ENCODE peak calls at places on chromosomes 4 and X, in six cellular contexts. Y, G, N, K, S and M are unnamed samples. For H3K9me3, the result is how much of the 10 kb centered on the place peaks cover.

GRCh38 chrX:121365572-121366161 is 318.3 kb downstream of the GLUD2 start:
- DNase-seq in N (peak), Y (no peak), K (no peak), S (no peak), G (no peak), M (no peak)

GRCh38 chrX:156000361-156000926 is 2.9 kb downstream of the IL9R start:
- DNase-seq in N (no peak), G (no peak), Y (no peak), S (no peak), K (no peak), M (no peak)

GRCh38 chr4:1871471-1872021 is 353 bp downstream of the NSD2 start:
- DNase-seq in N (peak), K (no peak), G (no peak), Y (peak), S (peak), M (peak)

GRCh38 chrX:141904262-141904661 is 568 bp downstream of the MAGEC1 start:
- DNase-seq in K (no peak), S (no peak), G (no peak), N (no peak), Y (no peak), M (no peak)

GRCh38 chr4:8648816-8649630 is 56.5 kb downstream of the CPZ start:
- DNase-seq in K (no peak), Y (no peak), S (no peak), G (no peak), N (no peak), M (no peak)

GRCh38 chrX:21996872-21997271 is 35.3 kb upstream of the PHEX start:
- DNase-seq in G (no peak), K (peak), S (no peak), N (no peak), Y (peak), M (peak)

GRCh38 chrX:67105758-67106116 is 438.1 kb upstream of the AR start:
- DNase-seq in K (no peak), N (no peak), S (no peak), G (no peak), Y (no peak), M (no peak)

GRCh38 chr4:8152865-8153257 is 5.8 kb downstream of the ABLIM2 start:
- DNase-seq in N (no peak), K (no peak), Y (no peak), G (no peak), S (no peak), M (no peak)

DNA sequence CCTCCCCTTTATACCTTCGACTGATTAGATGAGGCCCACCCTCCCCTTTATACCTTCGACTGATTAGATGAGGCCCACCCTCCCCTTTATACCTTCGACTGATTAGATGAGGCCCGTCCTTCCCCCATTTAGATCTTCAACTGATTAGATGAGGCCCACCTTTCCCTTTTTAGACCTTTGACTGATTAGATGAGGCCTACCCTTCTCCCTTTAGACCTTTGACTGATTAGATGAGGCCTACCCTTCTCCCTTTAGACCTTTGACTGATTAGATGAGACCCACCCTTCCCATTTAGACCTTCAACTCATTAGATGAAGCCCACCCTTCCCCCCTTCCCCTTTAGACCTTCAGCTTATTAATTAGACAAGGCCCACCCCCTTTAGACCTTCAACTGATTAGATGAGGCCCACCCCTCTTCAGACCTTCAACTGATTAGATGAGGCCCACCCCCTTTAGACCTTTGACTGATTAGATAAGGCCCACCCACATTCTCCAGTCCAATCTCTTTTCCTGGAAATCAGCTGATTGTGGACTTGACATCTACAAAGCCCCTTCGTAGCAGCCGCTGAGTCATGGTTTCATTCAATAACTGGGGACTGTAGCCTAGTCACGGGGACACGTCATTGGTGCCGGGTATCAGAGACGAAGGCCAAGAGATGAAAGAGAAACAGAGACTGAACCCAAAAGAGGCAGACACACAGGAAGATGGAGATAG is 28.8 kb upstream of the IL3RA start:
- DNase-seq in Y (no peak), K (no peak), S (no peak), N (no peak), G (no peak), M (no peak)
- H3K9me3 ChIP-seq in Y (under half), K (under half), S (under half), N (under half), G (under half), M (under half)

DNA sequence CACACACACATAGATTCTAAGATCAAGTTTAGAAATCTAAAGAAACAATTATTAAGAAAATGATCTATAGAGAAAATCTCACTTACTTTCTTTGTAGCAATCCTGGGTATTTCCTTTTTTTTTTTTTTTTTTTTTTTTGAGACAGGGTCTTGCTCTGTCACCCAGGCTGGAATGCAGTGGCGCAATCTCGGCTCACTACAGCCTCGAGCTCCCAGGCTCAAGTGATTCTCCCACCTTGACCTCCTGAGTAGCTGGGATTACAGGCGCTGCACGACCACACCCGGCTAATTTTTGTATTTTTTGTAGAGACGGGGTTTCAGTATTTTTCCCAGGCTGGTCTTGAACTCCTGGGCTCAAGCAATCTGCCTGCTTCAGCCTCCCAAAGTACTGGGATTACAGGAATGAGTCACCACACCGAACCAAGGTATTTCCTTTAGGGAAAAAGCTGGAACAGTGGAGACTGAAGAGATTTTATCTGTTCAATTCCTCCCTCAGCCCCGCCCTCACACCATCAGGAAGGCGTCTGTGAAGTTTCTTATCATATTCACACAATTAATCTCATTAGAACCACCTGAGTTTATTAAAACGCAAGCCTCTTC is at the start of gene TRIML2:
- DNase-seq in K (no peak), S (no peak), G (peak), N (no peak), Y (no peak), M (no peak)
- H3K9ac ChIP-seq in K (no peak), S (no peak), G (peak), N (no peak), Y (no peak), M (no peak)

DNA sequence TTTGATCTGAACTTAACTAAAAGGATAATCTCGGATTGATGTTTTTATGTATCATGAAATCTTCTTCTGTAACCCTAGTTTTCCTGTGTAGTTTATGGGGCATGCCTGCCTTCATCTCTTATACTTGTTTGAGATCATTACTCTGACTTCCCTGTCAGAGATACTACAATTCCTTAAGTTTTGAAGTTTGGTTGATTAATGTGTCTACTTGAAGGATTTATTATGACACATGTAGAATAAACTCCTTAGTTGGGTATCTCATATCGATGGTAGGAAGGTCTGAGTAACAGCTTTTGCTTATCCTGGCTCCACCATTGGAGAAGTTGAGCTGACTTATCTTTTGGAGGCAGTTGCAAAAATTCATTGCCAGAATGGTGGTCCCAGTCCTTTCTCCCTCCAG is 46.7 kb downstream of the WWC2 start:
- DNase-seq in N (no peak), K (no peak), Y (no peak), G (no peak), S (no peak), M (no peak)
- H3K4me3 ChIP-seq in N (no peak), K (no peak), Y (no peak), G (no peak), S (no peak), M (no peak)

GRCh38 chr4:19999331-19999730 is 252.4 kb upstream of the SLIT2 start:
- DNase-seq in Y (no peak), N (no peak), S (no peak), K (no peak), G (no peak), M (no peak)

DNA sequence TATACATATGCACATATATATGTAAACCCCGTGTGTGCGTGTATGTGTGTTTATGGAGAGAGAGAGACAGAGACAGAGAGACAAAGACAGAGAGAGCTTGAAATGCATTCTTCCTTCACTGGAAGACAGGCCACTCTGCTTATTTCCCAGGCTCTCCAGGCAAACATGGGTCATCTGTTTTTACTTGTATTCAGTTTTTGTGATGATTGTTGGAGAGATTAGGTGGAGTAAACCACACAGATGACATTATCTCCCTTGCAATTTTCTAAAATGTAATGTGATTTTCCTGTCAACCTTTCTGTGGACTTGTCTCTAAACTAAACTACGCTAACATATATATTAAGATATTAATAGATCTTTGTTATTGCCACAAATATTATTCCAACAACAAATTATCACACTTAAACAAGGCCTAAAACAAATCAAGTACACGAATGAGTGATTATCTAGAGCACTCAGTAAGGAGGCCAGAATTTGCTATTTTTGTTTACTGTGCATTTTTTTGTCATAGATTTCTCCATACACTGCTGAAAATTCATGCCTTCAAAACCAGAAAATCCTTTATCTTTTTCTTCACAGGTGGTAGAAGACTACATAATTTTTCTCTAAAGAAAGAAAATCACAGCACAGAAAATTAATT is 251.8 kb upstream of the SLIT2 start:
- DNase-seq in G (no peak), K (no peak), S (no peak), N (no peak), Y (no peak), M (no peak)
- H3K9me3 ChIP-seq in G (under half), K (under half), S (under half), N (under half), Y (under half), M (under half)

DNA sequence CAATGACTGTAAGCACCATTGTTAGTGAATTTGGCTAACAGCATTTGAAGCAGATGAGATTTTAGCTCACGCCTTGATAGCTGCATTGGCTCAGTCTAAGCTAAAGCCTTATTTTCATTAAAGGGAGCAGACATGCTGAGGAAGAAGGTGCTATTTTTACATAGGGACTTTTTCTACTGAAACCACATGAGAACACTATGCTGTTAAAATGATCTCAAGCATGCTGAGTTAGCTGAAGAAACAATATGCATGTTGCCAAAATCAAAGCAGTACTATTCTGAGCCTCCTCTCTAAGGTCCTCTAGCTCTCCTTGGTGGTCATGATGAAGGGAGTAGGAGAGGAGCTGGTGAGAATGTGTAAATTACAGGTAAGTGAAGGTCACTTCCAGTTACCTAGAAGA is 134.4 kb upstream of the JADE1 start:
- DNase-seq in N (peak), S (no peak), Y (no peak), G (no peak), K (no peak), M (no peak)
- H3K9ac ChIP-seq in N (peak), S (no peak), Y (no peak), G (no peak), K (no peak), M (no peak)

DNA sequence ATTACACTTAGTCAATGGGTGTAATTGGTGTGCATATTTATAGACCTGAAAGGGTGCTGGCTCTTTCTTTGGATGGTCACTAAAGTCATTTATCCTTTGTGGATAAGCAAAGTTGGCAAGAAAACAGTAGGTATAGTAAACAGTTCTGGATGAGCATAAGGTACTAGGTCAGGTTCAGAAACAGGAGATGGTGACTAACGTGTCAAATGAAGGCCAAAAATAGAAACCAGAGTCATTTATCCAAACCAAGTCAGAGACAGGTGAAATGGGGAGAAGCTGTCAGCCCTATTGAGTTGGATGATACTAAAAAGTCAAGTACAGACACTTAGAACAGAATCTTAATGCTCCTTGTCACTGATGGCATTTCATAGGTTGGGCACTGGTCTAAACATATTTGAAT is 313.1 kb downstream of the KLHL13 start:
- DNase-seq in S (no peak), G (no peak), Y (no peak), N (no peak), K (no peak), M (no peak)
- H3K4me3 ChIP-seq in S (no peak), G (no peak), Y (no peak), N (no peak), K (no peak), M (no peak)

GRCh38 chr4:102514298-102514964 is 13.3 kb downstream of the NFKB1 start:
- DNase-seq in K (no peak), Y (no peak), S (no peak), G (no peak), N (no peak), M (no peak)
- H3K9me3 ChIP-seq in K (under half), Y (under half), S (under half), G (under half), N (under half), M (under half)

GRCh38 chr4:11428161-11428700 is 463 bp downstream of the HS3ST1 start:
- DNase-seq in G (no peak), N (peak), Y (no peak), S (peak), K (no peak), M (no peak)

GRCh38 chr4:11426003-11426402 is 2.7 kb downstream of the HS3ST1 start:
- DNase-seq in G (no peak), K (no peak), Y (no peak), S (no peak), N (no peak), M (no peak)

GRCh38 chr4:11424896-11425295 is 3.8 kb downstream of the HS3ST1 start:
- DNase-seq in G (no peak), Y (no peak), S (no peak), K (no peak), N (no peak), M (no peak)

GRCh38 chr4:11427201-11427996 is 1.3 kb downstream of the HS3ST1 start:
- DNase-seq in K (no peak), N (no peak), S (peak), Y (no peak), G (no peak), M (no peak)

DNA sequence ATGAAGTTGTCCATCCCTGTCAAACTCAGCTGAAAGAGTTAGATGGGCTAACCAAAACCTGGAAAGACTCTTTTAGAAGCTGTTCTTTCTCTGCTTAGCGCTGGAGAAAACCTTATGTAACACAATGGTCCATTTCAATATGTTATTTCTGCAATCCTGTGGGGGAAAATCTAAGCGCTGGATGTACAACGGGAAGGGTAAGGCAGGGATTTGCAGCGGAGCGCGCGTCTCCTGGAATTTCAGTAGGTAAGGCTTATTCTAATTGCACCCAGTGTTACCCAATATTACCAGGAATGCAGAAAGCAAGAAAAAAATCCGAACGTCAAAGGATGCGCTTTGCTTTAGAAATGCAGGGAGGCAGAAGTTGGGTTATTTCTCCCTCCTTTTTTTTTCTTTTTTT is 2.0 kb downstream of the HS3ST1 start:
- DNase-seq in S (peak), K (no peak), N (no peak), G (no peak), Y (no peak), M (no peak)
- H3K9ac ChIP-seq in S (no peak), K (no peak), N (no peak), G (peak), Y (no peak), M (no peak)

DNA sequence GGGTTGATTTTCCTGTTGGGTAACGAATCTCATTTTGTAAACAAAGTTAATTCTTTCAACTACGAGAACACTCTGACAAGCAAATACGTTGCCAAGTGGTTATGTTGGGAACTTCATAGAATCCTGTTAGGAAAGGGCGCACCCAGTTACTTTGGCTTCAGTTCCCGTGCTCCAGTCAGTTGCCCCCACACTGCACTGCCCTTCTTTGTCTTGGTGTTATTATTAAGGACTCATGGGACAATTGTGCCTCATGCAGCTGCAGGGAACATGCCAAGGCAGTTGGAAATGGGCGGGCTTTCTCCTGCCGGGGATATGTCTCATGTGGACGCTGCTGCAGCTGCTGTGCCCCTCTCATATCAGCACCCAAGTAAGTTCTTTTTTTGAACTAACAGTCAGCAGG is 28.9 kb downstream of the OFD1 start:
- DNase-seq in K (no peak), N (no peak), S (no peak), Y (no peak), G (no peak), M (no peak)
- H3K4me3 ChIP-seq in K (no peak), N (no peak), S (no peak), Y (no peak), G (no peak), M (no peak)